ENCODE peak calls at places on chromosome 22, in four cellular contexts. P is activated T-helper 2 cell treated with anti-CD3 and anti-CD28 coated beads, Interferon-gamma antibody, Interleukin-2, Interleukin-4, amounts not matched to agents 10 μg/mL and 5 μg/mL and 100 μg/mL, durations not matched to agents 14 hours and 24 hours and 36 hours; I is bronchial epithelial cell; V is adrenal gland. T is an unnamed sample.

GRCh38 chr22:47891609-47892008 is 1129.2 kb downstream of the TBC1D22A start:
- DNase-seq in P (no peak), I (no peak), V (no peak), T (no peak)

GRCh38 chr22:33142282-33142681 is 84.1 kb upstream of the SYN3 start:
- DNase-seq in P (no peak), I (no peak), V (no peak), T (no peak)

GRCh38 chr22:27019827-27020226 is 362.4 kb downstream of the MIAT start:
- DNase-seq in P (no peak), I (no peak), V (no peak), T (no peak)

GRCh38 chr22:20174785-20175596 is 24.1 kb upstream of the CCDC188 start:
- DNase-seq in P (no peak), I (no peak), V (no peak), T (no peak)

GRCh38 chr22:50578776-50579310 is 616 bp upstream of the CPT1B start:
- DNase-seq in P (no peak), I (no peak), V (no peak), T (no peak)

GRCh38 chr22:28711820-28712777 is 29.5 kb downstream of the CHEK2 start:
- DNase-seq in P (no peak), I (peak), V (peak), T (no peak)

GRCh38 chr22:29810156-29810555 is 27.9 kb downstream of the ASCC2 start:
- DNase-seq in P (no peak), I (no peak), V (no peak), T (no peak)

GRCh38 chr22:39518996-39519680 is 1.2 kb upstream of the ATF4 start:
- DNase-seq in P (no peak), I (no peak), V (no peak), T (no peak)

GRCh38 chr22:32476286-32476685 is 1.7 kb downstream of the FBXO7 start:
- DNase-seq in P (no peak), I (no peak), V (no peak), T (peak)

GRCh38 chr22:46578824-46579561 is 41.2 kb upstream of the GRAMD4 start:
- DNase-seq in P (no peak), I (no peak), V (peak), T (no peak)

GRCh38 chr22:49303781-49304461 is 523.8 kb downstream of the BRD1 start:
- DNase-seq in P (peak), I (no peak), V (no peak), T (no peak)

GRCh38 chr22:28978158-28978557 is 83.5 kb downstream of the C22orf31 start:
- DNase-seq in P (no peak), I (peak), V (peak), T (no peak)

GRCh38 chr22:45686842-45687241 is 15.2 kb downstream of the ATXN10 start:
- DNase-seq in P (no peak), I (no peak), V (no peak), T (no peak)

GRCh38 chr22:27580311-27580897 is 221.2 kb downstream of the MN1 start:
- DNase-seq in P (no peak), I (no peak), V (no peak), T (no peak)

GRCh38 chr22:24337894-24338645 is 67.4 kb downstream of the SPECC1L start:
- DNase-seq in P (no peak), I (no peak), V (no peak), T (no peak)

GRCh38 chr22:22945195-22945594 is 57.6 kb downstream of the IGLL5 start:
- DNase-seq in P (peak), I (no peak), V (no peak), T (no peak)

GRCh38 chr22:46795845-46796565 is 33.6 kb downstream of the TBC1D22A start:
- DNase-seq in P (no peak), I (no peak), V (no peak), T (no peak)

GRCh38 chr22:41022470-41023298 is 69.7 kb upstream of the EP300 start:
- DNase-seq in P (peak), I (peak), V (peak), T (peak)

GRCh38 chr22:30626413-30626812 is 9.2 kb upstream of the SLC35E4 start:
- DNase-seq in P (no peak), I (no peak), V (no peak), T (no peak)

GRCh38 chr22:20862540-20862939 is 3.7 kb downstream of the SNAP29 start:
- DNase-seq in P (no peak), I (no peak), V (no peak), T (no peak)

GRCh38 chr22:42273855-42274451 is 3.5 kb upstream of the TCF20 start:
- DNase-seq in P (no peak), I (no peak), V (no peak), T (no peak)

GRCh38 chr22:25643232-25644000 is 78.9 kb downstream of the GRK3 start:
- DNase-seq in P (no peak), I (no peak), V (no peak), T (no peak)

GRCh38 chr22:49403102-49403501 is 424.6 kb downstream of the BRD1 start:
- DNase-seq in P (no peak), I (no peak), V (no peak), T (no peak)

GRCh38 chr22:19195796-19196731 is 17.5 kb upstream of the SLC25A1 start:
- DNase-seq in P (no peak), I (no peak), V (no peak), T (peak)

GRCh38 chr22:39270280-39270679 is 25.5 kb upstream of the PDGFB start:
- DNase-seq in P (no peak), I (no peak), V (no peak), T (no peak)

GRCh38 chr22:23216331-23217170 is 36.2 kb downstream of the BCR start:
- DNase-seq in P (peak), I (no peak), V (no peak), T (peak)

GRCh38 chr22:44638966-44639739 is 62.9 kb upstream of the PRR5 start:
- DNase-seq in P (no peak), I (no peak), V (no peak), T (no peak)

GRCh38 chr22:31695423-31695822 is 33.4 kb upstream of the PISD start:
- DNase-seq in P (no peak), I (no peak), V (no peak), T (peak)

GRCh38 chr22:20175597-20175900 is 24.7 kb upstream of the CCDC188 start:
- DNase-seq in P (no peak), I (no peak), V (no peak), T (no peak)

GRCh38 chr22:30830907-30831306 is 136.2 kb downstream of the OSBP2 start:
- DNase-seq in P (no peak), I (peak), V (peak), T (no peak)

T was measured in immature natural killer cell.